ENCODE peak calls at places on chromosomes 2 and 18, in six cellular contexts. E, F, R, H, S and Z are unnamed samples.

GRCh38 chr2:166351319-166351718 is 24.4 kb downstream of the SCN9A start:
- DNase-seq in E (no peak), F (no peak), R (peak; percentile 86), H (no peak), S (no peak), Z (no peak)

GRCh38 chr2:126882736-126883660 is 15.7 kb upstream of the TEX51 start:
- DNase-seq in E (no peak), F (peak; percentile 30), R (no peak), H (no peak), S (no peak), Z (no peak)

GRCh38 chr18:26650310-26651285 is 102.2 kb upstream of the KCTD1 start:
- DNase-seq in E (no peak), F (peak; percentile 72), R (no peak), H (no peak), S (no peak), Z (no peak)

GRCh38 chr2:157574165-157574564 is 54.5 kb downstream of the ACVR1C start:
- DNase-seq in E (no peak), F (no peak), R (no peak), H (no peak), S (no peak), Z (no peak)

GRCh38 chr2:120314656-120315366 is 31.1 kb upstream of the INHBB start:
- DNase-seq in E (no peak), F (no peak), R (no peak), H (no peak), S (no peak), Z (no peak)

GRCh38 chr2:43486604-43487003 is 109.2 kb downstream of the THADA start:
- DNase-seq in E (no peak), F (no peak), R (no peak), H (no peak), S (no peak), Z (no peak)

GRCh38 chr2:128599700-128600099 is 281.0 kb upstream of the HS6ST1 start:
- DNase-seq in E (no peak), F (no peak), R (no peak), H (no peak), S (no peak), Z (no peak)

GRCh38 chr18:73688851-73689659 is 458.6 kb downstream of the FBXO15 start:
- DNase-seq in E (no peak), F (peak; percentile 57), R (peak; percentile 98), H (no peak), S (no peak), Z (peak; percentile 36)

GRCh38 chr2:55268288-55268906 is 634 bp downstream of the MTIF2 start:
- DNase-seq in E (peak; percentile 28), F (no peak), R (no peak), H (no peak), S (no peak), Z (peak; percentile 12)

GRCh38 chr2:42424033-42424432 is 63.0 kb upstream of the COX7A2L start:
- DNase-seq in E (no peak), F (no peak), R (peak; percentile 78), H (no peak), S (no peak), Z (no peak)

GRCh38 chr2:37795938-37796337 is 124.5 kb upstream of the CDC42EP3 start:
- DNase-seq in E (no peak), F (no peak), R (peak; percentile 90), H (no peak), S (no peak), Z (no peak)

GRCh38 chr18:64219511-64219910 is 70.6 kb upstream of the LINC00305 start:
- DNase-seq in E (no peak), F (no peak), R (no peak), H (no peak), S (no peak), Z (no peak)

GRCh38 chr2:66684289-66684688 is 249.4 kb downstream of the MEIS1 start:
- DNase-seq in E (no peak), F (no peak), R (peak; percentile 47), H (no peak), S (no peak), Z (no peak)

GRCh38 chr2:231527955-231528635 is 2.1 kb downstream of the NMUR1 start:
- DNase-seq in E (no peak), F (no peak), R (no peak), H (no peak), S (no peak), Z (no peak)

GRCh38 chr2:150491430-150491829 is 4.0 kb upstream of the RND3 start:
- DNase-seq in E (no peak), F (no peak), R (no peak), H (no peak), S (no peak), Z (no peak)

GRCh38 chr2:98822301-98823164 is 91.6 kb upstream of the MGAT4A start:
- DNase-seq in E (no peak), F (peak; percentile 87), R (no peak), H (no peak), S (no peak), Z (peak; percentile 83)

GRCh38 chr2:9770308-9771100 is 72.8 kb upstream of the TAF1B start:
- DNase-seq in E (peak; percentile 47), F (peak; percentile 95), R (peak; percentile 71), H (peak; percentile 42), S (peak; percentile 76), Z (peak; percentile 83)

GRCh38 chr2:55159752-55160151 is 72.3 kb downstream of the CLHC1 start:
- DNase-seq in E (no peak), F (no peak), R (no peak), H (no peak), S (no peak), Z (no peak)

GRCh38 chr2:72605836-72606442 is 219.9 kb downstream of the EXOC6B start:
- DNase-seq in E (peak; percentile 13), F (no peak), R (peak; percentile 39), H (no peak), S (peak; percentile 15), Z (peak; percentile 6)

GRCh38 chr18:72672364-72673151 is 128.4 kb upstream of the CBLN2 start:
- DNase-seq in E (peak; percentile 49), F (no peak), R (peak; percentile 11), H (no peak), S (peak; percentile 10), Z (peak; percentile 49)

GRCh38 chr2:130963849-130964793 is 127.4 kb downstream of the ARHGEF4 start:
- DNase-seq in E (no peak), F (peak; percentile 94), R (no peak), H (no peak), S (peak; percentile 34), Z (peak; percentile 85)

GRCh38 chr18:36622610-36623009 is 206.2 kb downstream of the TPGS2 start:
- DNase-seq in E (no peak), F (no peak), R (no peak), H (no peak), S (no peak), Z (no peak)

GRCh38 chr2:12684471-12684936 is 32.2 kb upstream of the TRIB2 start:
- DNase-seq in E (no peak), F (no peak), R (peak; percentile 63), H (no peak), S (no peak), Z (no peak)

GRCh38 chr2:142755191-142755590 is 122.3 kb upstream of the KYNU start:
- DNase-seq in E (no peak), F (no peak), R (no peak), H (no peak), S (no peak), Z (no peak)

GRCh38 chr18:58827425-58827824 is 37.3 kb upstream of the ZNF532 start:
- DNase-seq in E (no peak), F (no peak), R (no peak), H (no peak), S (no peak), Z (no peak)

GRCh38 chr2:120722603-120723421 is 12.9 kb upstream of the GLI2 start:
- DNase-seq in E (no peak), F (peak; percentile 82), R (peak; percentile 90), H (no peak), S (no peak), Z (peak; percentile 60)

GRCh38 chr2:173400760-173401159 is 46.1 kb downstream of the CDCA7 start:
- DNase-seq in E (no peak), F (peak; percentile 63), R (no peak), H (peak; percentile 43), S (no peak), Z (peak; percentile 34)

GRCh38 chr18:25289040-25289631 is 62.8 kb downstream of the ZNF521 start:
- DNase-seq in E (no peak), F (no peak), R (peak; percentile 91), H (no peak), S (no peak), Z (no peak)

GRCh38 chr2:141557329-141558098 is 573.3 kb downstream of the LRP1B start:
- DNase-seq in E (no peak), F (no peak), R (peak; percentile 92), H (no peak), S (no peak), Z (no peak)

GRCh38 chr2:85053802-85054201 is 79.4 kb upstream of the TCF7L1 start:
- DNase-seq in E (no peak), F (no peak), R (peak; percentile 54), H (peak; percentile 91), S (peak; percentile 20), Z (peak; percentile 73)

GRCh38 chr2:191626497-191627151 is 51.3 kb upstream of the NABP1 start:
- DNase-seq in E (no peak), F (no peak), R (peak; percentile 85), H (no peak), S (no peak), Z (no peak)

GRCh38 chr2:21007129-21008013 is 36.5 kb downstream of the APOB start:
- DNase-seq in E (no peak), F (no peak), R (no peak), H (no peak), S (no peak), Z (no peak)

GRCh38 chr18:63438181-63438580 is 15.9 kb upstream of the VPS4B start:
- DNase-seq in E (no peak), F (no peak), R (no peak), H (no peak), S (no peak), Z (no peak)

GRCh38 chr18:2998644-2999043 is 14.3 kb downstream of the LPIN2 start:
- DNase-seq in E (no peak), F (no peak), R (no peak), H (no peak), S (no peak), Z (no peak)
- H3K9ac ChIP-seq in E (no peak overlapping the region), F (no peak overlapping the region), R (no peak overlapping the region), H (no peak overlapping the region), S (no peak overlapping the region), Z (no peak overlapping the region)

GRCh38 chr2:137943948-137944347 is 20.3 kb upstream of the HNMT start:
- DNase-seq in E (no peak), F (no peak), R (no peak), H (no peak), S (no peak), Z (no peak)
- TF ChIP-seq CTCF in E (no peak), F (peak; percentile 55), R (no peak), H (no peak), S (peak; percentile 4), Z (no peak)

DNA sequence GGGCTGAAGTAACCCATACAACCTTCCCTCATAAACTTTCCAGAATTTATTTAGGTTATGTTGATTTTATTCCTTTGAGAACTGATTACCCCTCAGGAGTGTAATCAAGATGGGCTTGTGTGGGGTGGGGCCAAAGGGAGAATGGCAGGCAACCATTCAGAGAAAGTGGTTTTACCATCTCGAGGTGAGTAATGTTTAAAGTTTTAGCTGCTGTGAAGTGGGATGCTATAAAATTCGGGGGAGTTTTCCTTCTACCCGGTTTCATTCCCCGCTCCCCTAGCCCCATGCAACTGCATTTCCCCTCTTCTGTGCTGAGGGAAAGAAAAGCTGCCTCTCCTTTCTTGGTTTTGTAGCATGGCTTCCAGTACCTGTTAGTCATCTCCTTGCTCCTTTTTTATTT is 34.7 kb downstream of the MAP4K4 start:
- DNase-seq in E (no peak), F (no peak), R (no peak), H (no peak), S (no peak), Z (no peak)
- H3K9ac ChIP-seq in E (no peak overlapping the region), F (no peak overlapping the region), R (no peak overlapping the region), H (no peak overlapping the region), S (no peak overlapping the region), Z (no peak overlapping the region)

GRCh38 chr2:235155163-235155562 is 203.3 kb downstream of the SH3BP4 start:
- DNase-seq in E (no peak), F (no peak), R (no peak), H (no peak), S (no peak), Z (no peak)
- TF ChIP-seq CTCF in E (no peak), F (no peak), R (no peak), H (no peak), S (no peak), Z (no peak)